ENCODE peak calls at places on chromosome 19, in nine cellular contexts. B is CD8-positive, alpha-beta T cell; L is fibroblast of mammary gland; N is transverse colon; Y is AG04450; W is brain microvascular endothelial cell; R is dorsolateral prefrontal cortex; S is ascending aorta; D is fibroblast of pulmonary artery. I is an unnamed sample.

GRCh38 chr19:16328824-16329482 is 4.3 kb downstream of the KLF2 start:
- DNase-seq in L (no peak), S (no peak), W (no peak), N (no peak), Y (no peak), D (peak), B (peak), R (no peak), I (no peak)

GRCh38 chr19:49058592-49058991 is 1.0 kb upstream of the CGB7 start:
- DNase-seq in R (no peak), L (peak), D (no peak), N (no peak), B (no peak), S (no peak), Y (no peak), W (peak), I (peak)

GRCh38 chr19:35350591-35350990 is 2.9 kb downstream of the FFAR1 start:
- DNase-seq in S (no peak), N (no peak), L (no peak), Y (no peak), R (no peak), B (no peak), W (no peak), D (no peak), I (peak)

GRCh38 chr19:10452726-10453620 is 32.6 kb downstream of the PDE4A start:
- DNase-seq in Y (no peak), W (no peak), D (no peak), R (peak), S (no peak), L (no peak), B (no peak), N (peak), I (peak)

GRCh38 chr19:54805665-54806515 is 2.5 kb downstream of the KIR2DL4 start:
- DNase-seq in W (no peak), D (no peak), S (no peak), Y (no peak), B (no peak), N (no peak), L (no peak), R (no peak), I (no peak)

GRCh38 chr19:13959962-13960862 is 7.9 kb downstream of the DCAF15 start:
- DNase-seq in R (no peak), S (no peak), W (no peak), Y (no peak), L (no peak), B (peak), D (no peak), N (no peak), I (no peak)

GRCh38 chr19:4055209-4055552 is 11.5 kb downstream of the ZBTB7A start:
- DNase-seq in R (no peak), N (no peak), B (no peak), S (no peak), W (no peak), D (no peak), Y (no peak), L (no peak), I (no peak)

GRCh38 chr19:55304279-55304978 is 20.6 kb downstream of the BRSK1 start:
- DNase-seq in N (peak), W (no peak), B (no peak), D (no peak), S (no peak), R (no peak), Y (no peak), L (peak), I (peak)

GRCh38 chr19:55830656-55831055 is 1.1 kb downstream of the NLRP11 start:
- DNase-seq in D (no peak), L (no peak), W (no peak), Y (no peak), N (no peak), S (no peak), B (no peak), R (no peak), I (no peak)

GRCh38 chr19:18967358-18968146 is 26.5 kb upstream of the HOMER3 start:
- DNase-seq in N (peak), Y (no peak), B (no peak), R (no peak), L (peak), D (peak), W (no peak), S (peak), I (peak)

GRCh38 chr19:2207991-2208860 is 27.9 kb downstream of the PLEKHJ1 start:
- DNase-seq in N (peak), S (no peak), L (peak), R (no peak), D (peak), B (peak), W (peak), Y (no peak), I (peak)

GRCh38 chr19:48644839-48645651 is 942 bp downstream of the CA11 start:
- DNase-seq in L (peak), D (peak), B (peak), W (peak), R (peak), Y (no peak), N (peak), S (peak), I (peak)

GRCh38 chr19:14409157-14410053 is 9.7 kb downstream of the DDX39A start:
- DNase-seq in D (no peak), N (no peak), S (no peak), L (no peak), W (no peak), R (no peak), Y (no peak), B (no peak), I (no peak)

GRCh38 chr19:35022460-35022859 is 7.8 kb upstream of the SCN1B start:
- DNase-seq in L (no peak), R (no peak), B (no peak), N (no peak), S (no peak), D (no peak), W (no peak), Y (no peak), I (no peak)

GRCh38 chr19:16268676-16269319 is 55.8 kb upstream of the KLF2 start:
- DNase-seq in L (no peak), N (no peak), Y (no peak), W (no peak), B (peak), S (no peak), D (no peak), R (no peak), I (no peak)

GRCh38 chr19:12785431-12786011 is 5.8 kb upstream of the JUNB start:
- DNase-seq in S (peak), D (no peak), Y (no peak), R (no peak), L (no peak), B (peak), W (no peak), N (peak), I (no peak)

GRCh38 chr19:2613507-2614295 is 88.8 kb downstream of the GNG7 start:
- DNase-seq in S (no peak), W (no peak), R (peak), B (peak), D (peak), L (peak), N (peak), Y (no peak), I (no peak)

GRCh38 chr19:11420429-11420893 is 1.3 kb upstream of the RGL3 start:
- DNase-seq in D (peak), R (no peak), W (no peak), Y (no peak), S (peak), N (no peak), L (peak), B (no peak), I (peak)

GRCh38 chr19:46393456-46394397 is 19.6 kb downstream of the CCDC8 start:
- DNase-seq in Y (no peak), W (no peak), L (no peak), D (no peak), N (no peak), B (no peak), S (no peak), R (no peak), I (no peak)

GRCh38 chr19:48868196-48868886 is at the start of gene PLEKHA4:
- DNase-seq in R (no peak), S (peak), B (no peak), W (no peak), N (peak), Y (no peak), D (peak), L (peak), I (peak)

GRCh38 chr19:4456566-4456842 is 1.1 kb downstream of the UBXN6 start:
- DNase-seq in R (no peak), B (no peak), S (peak), Y (no peak), N (peak), D (peak), W (peak), L (peak), I (no peak)

GRCh38 chr19:53552001-53552721 is 14.2 kb downstream of the ZNF331 start:
- DNase-seq in Y (no peak), L (peak), S (no peak), W (no peak), N (no peak), R (no peak), D (no peak), B (no peak), I (no peak)

GRCh38 chr19:46392252-46392801 is 21.0 kb downstream of the CCDC8 start:
- DNase-seq in W (peak), B (no peak), D (peak), R (peak), N (no peak), Y (no peak), L (peak), S (no peak), I (peak)

GRCh38 chr19:3983936-3984583 is 1.2 kb downstream of the EEF2 start:
- DNase-seq in S (no peak), W (no peak), L (peak), R (no peak), Y (no peak), D (peak), B (no peak), N (peak), I (peak)

GRCh38 chr19:43465468-43466120 is at the start of gene LYPD3:
- DNase-seq in L (peak), Y (no peak), B (no peak), R (no peak), D (peak), S (no peak), N (peak), W (no peak), I (peak)

GRCh38 chr19:8310342-8311055 is 2.3 kb upstream of the CD320 start:
- DNase-seq in Y (no peak), L (no peak), W (no peak), S (peak), N (peak), D (no peak), R (peak), B (no peak), I (peak)

GRCh38 chr19:46718157-46718933 is 1.4 kb upstream of the PRKD2 start:
- DNase-seq in S (no peak), B (peak), L (no peak), D (peak), W (no peak), R (no peak), N (peak), Y (no peak), I (peak)

GRCh38 chr19:46271488-46272197 is 25.2 kb upstream of the HIF3A start:
- DNase-seq in Y (no peak), D (peak), R (no peak), N (no peak), S (no peak), L (peak), W (peak), B (no peak), I (no peak)

GRCh38 chr19:40467007-40467565 is 285 bp downstream of the SPTBN4 start:
- DNase-seq in S (no peak), B (no peak), N (no peak), R (peak), Y (no peak), D (no peak), W (no peak), L (no peak), I (no peak)

GRCh38 chr19:821976-822773 is 420 bp upstream of the PLPPR3 start:
- DNase-seq in Y (no peak), R (no peak), S (no peak), L (no peak), D (no peak), B (no peak), W (no peak), N (no peak), I (no peak)

GRCh38 chr19:55255618-55256423 is 3.0 kb downstream of the PPP6R1 start:
- DNase-seq in W (peak), N (peak), R (no peak), B (peak), D (peak), Y (no peak), L (peak), S (no peak), I (no peak)

GRCh38 chr19:55554749-55555152 is 9.4 kb upstream of the SBK3 start:
- DNase-seq in Y (no peak), S (no peak), L (no peak), N (no peak), D (no peak), R (no peak), B (no peak), W (no peak), I (no peak)

GRCh38 chr19:46324277-46324676 is 22.6 kb upstream of the PPP5C start:
- DNase-seq in W (no peak), N (no peak), R (no peak), L (no peak), Y (no peak), D (no peak), B (no peak), S (no peak), I (no peak)

GRCh38 chr19:54345938-54346386 is 7.0 kb upstream of the LILRA4 start:
- DNase-seq in R (no peak), W (no peak), L (no peak), B (no peak), S (no peak), Y (no peak), D (no peak), N (peak), I (no peak)

GRCh38 chr19:34837262-34837661 is 64.2 kb upstream of the ZNF599 start:
- DNase-seq in S (no peak), R (no peak), B (no peak), D (peak), W (no peak), N (peak), Y (no peak), L (no peak), I (peak)

GRCh38 chr19:44260695-44261446 is 1.2 kb downstream of the ZNF233 start:
- DNase-seq in R (no peak), D (no peak), L (peak), N (no peak), W (no peak), Y (no peak), B (no peak), S (no peak), I (no peak)

GRCh38 chr19:14091086-14091884 is 734 bp upstream of the SAMD1 start:
- DNase-seq in B (peak), R (peak), S (peak), W (peak), D (peak), N (peak), Y (no peak), L (peak), I (peak)

GRCh38 chr19:11247391-11247790 is 8.0 kb downstream of the ANGPTL8 start:
- DNase-seq in D (peak), Y (no peak), S (no peak), R (no peak), N (no peak), W (no peak), L (peak), B (no peak), I (no peak)

GRCh38 chr19:5534787-5535586 is 32.8 kb downstream of the TINCR start:
- DNase-seq in R (no peak), L (peak), W (no peak), D (no peak), Y (no peak), S (no peak), N (no peak), B (no peak), I (no peak)

GRCh38 chr19:1244693-1245451 is 3.3 kb downstream of the ATP5F1D start:
- DNase-seq in L (no peak), Y (no peak), W (no peak), R (no peak), D (no peak), N (peak), B (no peak), S (no peak), I (peak)

GRCh38 chr19:50511069-50511822 is at the start of gene JOSD2:
- DNase-seq in S (peak), Y (peak), L (peak), D (peak), R (peak), W (peak), N (peak), B (peak), I (peak)
- TF ChIP-seq CTCF in S (no peak), Y (no peak), L (no peak), D (no peak), R (peak), W (no peak), N (no peak), B (no peak), I (no peak)

GRCh38 chr19:38929929-38930775 is at the start of gene SARS2:
- DNase-seq in S (peak), B (peak), D (peak), L (peak), N (peak), W (peak), R (peak), Y (peak), I (peak)

GRCh38 chr19:38928406-38929001 is 2.1 kb downstream of the SARS2 start:
- DNase-seq in Y (no peak), R (no peak), W (no peak), N (no peak), D (no peak), B (no peak), L (no peak), S (no peak), I (no peak)

GRCh38 chr19:38932425-38933179 is 1.9 kb downstream of the MRPS12 start:
- DNase-seq in B (peak), L (peak), R (no peak), N (no peak), S (no peak), W (peak), D (peak), Y (no peak), I (peak)

GRCh38 chr19:38933544-38933943 is 2.8 kb downstream of the MRPS12 start:
- DNase-seq in N (no peak), D (no peak), R (no peak), W (no peak), Y (no peak), L (no peak), B (no peak), S (no peak), I (no peak)

GRCh38 chr19:38930776-38931761 is at the start of gene MRPS12:
- DNase-seq in D (peak), L (peak), S (peak), N (peak), W (peak), R (peak), Y (peak), B (peak), I (peak)
- H3K4me3 ChIP-seq in D (peak), L (peak), S (peak), N (peak), W (peak), R (peak), Y (peak), B (peak), I (peak)

GRCh38 chr19:50252887-50253268 is 49.5 kb downstream of the MYH14 start:
- DNase-seq in S (no peak), B (no peak), Y (no peak), R (no peak), N (no peak), L (no peak), D (no peak), W (no peak), I (no peak)

GRCh38 chr19:50252111-50252886 is 48.9 kb downstream of the MYH14 start:
- DNase-seq in W (peak), S (no peak), Y (no peak), B (peak), L (peak), N (peak), R (no peak), D (peak), I (no peak)

GRCh38 chr19:50257141-50257540 is 53.7 kb downstream of the MYH14 start:
- DNase-seq in W (no peak), D (no peak), L (no peak), B (no peak), N (no peak), Y (no peak), S (no peak), R (no peak), I (no peak)

GRCh38 chr19:50258918-50259372 is 55.5 kb downstream of the MYH14 start:
- DNase-seq in B (no peak), W (no peak), D (no peak), R (no peak), N (peak), S (no peak), Y (no peak), L (peak), I (no peak)

GRCh38 chr19:50255115-50255514 is 51.7 kb downstream of the MYH14 start:
- DNase-seq in B (no peak), W (no peak), R (no peak), Y (no peak), L (no peak), S (no peak), N (no peak), D (no peak), I (no peak)
- TF ChIP-seq CTCF in B (no peak), W (no peak), R (no peak), Y (peak), L (peak), S (no peak), N (no peak), D (no peak), I (no peak)

GRCh38 chr19:58217069-58217481 is 11.6 kb upstream of the ZNF544 start:
- DNase-seq in W (no peak), R (no peak), L (no peak), N (no peak), D (no peak), Y (no peak), S (no peak), B (no peak), I (no peak)

GRCh38 chr19:58217607-58218391 is 10.9 kb upstream of the ZNF544 start:
- DNase-seq in D (no peak), S (no peak), N (no peak), L (no peak), Y (no peak), R (no peak), W (no peak), B (no peak), I (no peak)

GRCh38 chr19:58209577-58209976 is 19.1 kb upstream of the ZNF544 start:
- DNase-seq in Y (no peak), D (no peak), L (no peak), W (no peak), R (no peak), S (no peak), B (no peak), N (no peak), I (no peak)

GRCh38 chr19:58212336-58213074 is 16.2 kb upstream of the ZNF544 start:
- DNase-seq in W (no peak), S (no peak), B (no peak), L (peak), Y (no peak), N (no peak), R (no peak), D (no peak), I (no peak)

GRCh38 chr19:58213075-58213369 is 15.7 kb upstream of the ZNF544 start:
- DNase-seq in B (no peak), L (no peak), N (no peak), Y (no peak), W (no peak), R (no peak), D (no peak), S (no peak), I (no peak)
- H3K4me3 ChIP-seq in B (no peak), L (no peak), N (no peak), Y (no peak), W (no peak), R (no peak), D (no peak), S (no peak), I (no peak)

GRCh38 chr19:31232220-31232619 is 117.0 kb downstream of the TSHZ3 start:
- DNase-seq in W (no peak), D (no peak), S (no peak), L (peak), N (no peak), B (no peak), Y (peak), R (no peak), I (no peak)
- TF ChIP-seq CTCF in W (no peak), D (no peak), S (no peak), L (peak), N (peak), B (no peak), Y (peak), R (no peak), I (no peak)

DNA sequence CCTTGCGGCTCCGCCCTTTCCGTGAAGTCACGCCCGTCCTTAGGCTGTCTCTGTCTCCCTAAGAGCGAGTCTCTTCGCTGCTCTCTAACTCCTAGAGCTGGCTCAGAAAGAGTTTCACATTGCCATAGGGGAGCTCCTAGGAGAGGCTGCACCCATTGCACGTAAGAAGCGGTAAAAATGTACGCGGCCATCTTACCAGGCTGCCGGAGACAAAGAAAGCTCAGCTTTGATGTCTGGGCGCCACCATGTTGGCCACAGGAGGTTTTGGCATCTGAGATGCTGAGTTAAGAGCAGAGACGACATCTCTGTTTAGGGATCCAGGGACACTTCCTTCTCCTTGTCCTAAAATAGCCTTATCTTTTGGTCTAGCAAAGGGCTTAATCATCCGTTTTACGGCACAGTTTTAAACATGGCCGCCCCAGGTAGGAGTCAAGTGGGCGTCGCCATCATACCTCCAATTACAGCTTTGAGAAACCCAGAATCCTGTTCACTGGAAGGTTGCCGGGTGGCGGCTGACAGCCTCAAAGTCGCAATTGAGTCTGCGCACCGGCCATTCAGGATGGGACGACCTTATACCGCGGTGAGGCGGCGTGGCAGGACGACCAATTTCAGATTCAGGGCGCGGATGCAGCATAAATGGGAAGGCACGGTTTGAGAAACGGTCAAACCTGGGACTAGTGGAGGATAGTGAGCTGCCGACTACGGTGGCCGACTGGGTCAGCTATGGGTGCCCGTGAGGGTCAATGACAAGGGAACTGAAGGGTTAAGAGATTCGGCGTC is at the start of gene ZNF793:
- DNase-seq in L (peak), N (peak), D (peak), W (peak), R (peak), S (peak), Y (peak), B (peak), I (peak)
- H3K4me3 ChIP-seq in L (peak), N (peak), D (peak), W (peak), R (peak), S (peak), Y (peak), B (peak), I (peak)

I was measured in mucosa of descending colon.